ENCODE peak calls at places on chromosomes 1 and 21, in ten cellular contexts. I is caudate nucleus; Z is effector CD4-positive, alpha-beta T cell; Y is activated T-cell treated with anti-CD3 and anti-CD28 coated beads for 1 hour; O is dermis microvascular lymphatic vessel endothelial cell; S is heart left ventricle; L is effector memory CD8-positive, alpha-beta T cell; Q is activated CD4-positive, alpha-beta T cell treated with anti-CD3 and anti-CD28 coated beads, Interleukin-2, amount 50 U/mL, for 1 hour; U is amygdala; K is cardiac fibroblast. B is an unnamed sample.

GRCh38 chr1:17225140-17225539 is 20.2 kb downstream of the PADI1 start:
- DNase-seq in I (no peak), Z (no peak), Y (no peak), O (no peak), S (no peak), L (no peak), Q (no peak), U (no peak), K (no peak), B (no peak)

GRCh38 chr1:88300864-88301263 is 383.2 kb upstream of the PKN2 start:
- DNase-seq in I (no peak), Z (no peak), Y (no peak), O (no peak), S (no peak), L (no peak), Q (no peak), U (no peak), K (no peak), B (no peak)

GRCh38 chr1:198123146-198123545 is 33.7 kb upstream of the NEK7 start:
- DNase-seq in I (no peak), Z (no peak), Y (no peak), O (peak), S (no peak), L (no peak), Q (no peak), U (no peak), K (peak), B (no peak)

GRCh38 chr1:19476440-19477190 is 8.7 kb downstream of the CAPZB start:
- DNase-seq in I (no peak), Z (peak), Y (no peak), O (peak), S (no peak), L (peak), Q (no peak), U (no peak), K (peak), B (no peak)

GRCh38 chr1:111270781-111271463 is 19.7 kb upstream of the CHIA start:
- DNase-seq in I (no peak), Z (no peak), Y (no peak), O (no peak), S (no peak), L (no peak), Q (no peak), U (no peak), K (no peak), B (no peak)

GRCh38 chr1:192839164-192840066 is 30.6 kb downstream of the RGS2 start:
- DNase-seq in I (no peak), Z (no peak), Y (no peak), O (no peak), S (no peak), L (no peak), Q (no peak), U (no peak), K (no peak), B (no peak)

GRCh38 chr21:8991088-8991907 is 1530.1 kb upstream of the TPTE start:
- DNase-seq in I (no peak), Z (no peak), Y (no peak), O (no peak), S (no peak), L (no peak), Q (no peak), U (no peak), K (no peak), B (no peak)

GRCh38 chr1:178192686-178193085 is 98.8 kb downstream of the RASAL2 start:
- DNase-seq in I (no peak), Z (no peak), Y (no peak), O (peak), S (no peak), L (no peak), Q (no peak), U (no peak), K (peak), B (peak)

GRCh38 chr1:33818071-33818470 is 45.8 kb upstream of the HMGB4 start:
- DNase-seq in I (no peak), Z (no peak), Y (no peak), O (no peak), S (no peak), L (no peak), Q (no peak), U (no peak), K (no peak), B (no peak)

GRCh38 chr1:22327411-22327810 is 124.2 kb upstream of the ZBTB40 start:
- DNase-seq in I (no peak), Z (no peak), Y (no peak), O (no peak), S (no peak), L (no peak), Q (no peak), U (no peak), K (no peak), B (no peak)

GRCh38 chr1:13764933-13765332 is 64.9 kb downstream of the PRDM2 start:
- DNase-seq in I (no peak), Z (no peak), Y (no peak), O (no peak), S (no peak), L (no peak), Q (no peak), U (no peak), K (no peak), B (no peak)

GRCh38 chr1:28933277-28933676 is 18.9 kb downstream of the EPB41 start:
- DNase-seq in I (no peak), Z (no peak), Y (no peak), O (no peak), S (no peak), L (no peak), Q (no peak), U (no peak), K (no peak), B (no peak)

GRCh38 chr1:3290915-3291314 is 163.6 kb upstream of the ARHGEF16 start:
- DNase-seq in I (no peak), Z (no peak), Y (no peak), O (no peak), S (no peak), L (no peak), Q (no peak), U (no peak), K (no peak), B (no peak)

GRCh38 chr1:234756066-234756783 is 146.2 kb upstream of the IRF2BP2 start:
- DNase-seq in I (no peak), Z (no peak), Y (no peak), O (no peak), S (no peak), L (no peak), Q (no peak), U (no peak), K (peak), B (no peak)

GRCh38 chr1:204190212-204191211 is 5.8 kb downstream of the KISS1 start:
- DNase-seq in I (no peak), Z (no peak), Y (no peak), O (peak), S (no peak), L (peak), Q (no peak), U (no peak), K (peak), B (no peak)

GRCh38 chr1:108955881-108956280 is 7.4 kb downstream of the CLCC1 start:
- DNase-seq in I (no peak), Z (no peak), Y (no peak), O (no peak), S (no peak), L (no peak), Q (no peak), U (no peak), K (no peak), B (no peak)

GRCh38 chr1:52520149-52520548 is 32.7 kb downstream of the TUT4 start:
- DNase-seq in I (no peak), Z (no peak), Y (no peak), O (no peak), S (no peak), L (no peak), Q (no peak), U (no peak), K (peak), B (no peak)

GRCh38 chr1:10900691-10901090 is 104.2 kb upstream of the CASZ1 start:
- DNase-seq in I (no peak), Z (no peak), Y (no peak), O (no peak), S (peak), L (no peak), Q (no peak), U (no peak), K (peak), B (no peak)

GRCh38 chr1:155277896-155278688 is 829 bp downstream of the HCN3 start:
- DNase-seq in I (peak), Z (peak), Y (peak), O (peak), S (peak), L (peak), Q (peak), U (no peak), K (peak), B (no peak)

GRCh38 chr1:236163460-236164153 is 21.3 kb downstream of the GPR137B start:
- DNase-seq in I (no peak), Z (no peak), Y (no peak), O (no peak), S (no peak), L (no peak), Q (no peak), U (no peak), K (no peak), B (no peak)

GRCh38 chr1:47708658-47709301 is 270.9 kb downstream of the FOXD2 start:
- DNase-seq in I (no peak), Z (no peak), Y (no peak), O (no peak), S (no peak), L (no peak), Q (no peak), U (no peak), K (no peak), B (no peak)

GRCh38 chr1:237394263-237394662 is 352.3 kb downstream of the RYR2 start:
- DNase-seq in I (no peak), Z (no peak), Y (no peak), O (no peak), S (no peak), L (no peak), Q (no peak), U (no peak), K (no peak), B (peak)

GRCh38 chr1:119747451-119747850 is 21.3 kb downstream of the HMGCS2 start:
- DNase-seq in I (no peak), Z (no peak), Y (no peak), O (no peak), S (no peak), L (no peak), Q (no peak), U (no peak), K (no peak), B (no peak)

GRCh38 chr1:228031276-228031995 is 24.6 kb downstream of the WNT3A start:
- DNase-seq in I (no peak), Z (no peak), Y (no peak), O (no peak), S (no peak), L (no peak), Q (no peak), U (no peak), K (no peak), B (no peak)

GRCh38 chr1:10152709-10153284 is 57.6 kb upstream of the KIF1B start:
- DNase-seq in I (peak), Z (no peak), Y (no peak), O (peak), S (no peak), L (no peak), Q (no peak), U (peak), K (peak), B (peak)

GRCh38 chr1:41862411-41863221 is 56.1 kb downstream of the HIVEP3 start:
- DNase-seq in I (peak), Z (no peak), Y (no peak), O (peak), S (no peak), L (no peak), Q (no peak), U (no peak), K (peak), B (peak)

GRCh38 chr1:18299441-18300338 is 181.0 kb upstream of the KLHDC7A start:
- DNase-seq in I (no peak), Z (no peak), Y (no peak), O (no peak), S (no peak), L (no peak), Q (no peak), U (no peak), K (peak), B (no peak)

GRCh38 chr21:34223376-34223775 is 140.4 kb upstream of the KCNE2 start:
- DNase-seq in I (no peak), Z (no peak), Y (no peak), O (no peak), S (no peak), L (no peak), Q (no peak), U (no peak), K (no peak), B (no peak)

GRCh38 chr1:202130275-202130646 is 7.5 kb downstream of the GPR37L1 start:
- DNase-seq in I (peak), Z (no peak), Y (no peak), O (no peak), S (no peak), L (no peak), Q (no peak), U (peak), K (no peak), B (peak)

GRCh38 chr1:39106949-39107740 is 81.0 kb downstream of the NDUFS5 start:
- DNase-seq in I (no peak), Z (no peak), Y (no peak), O (peak), S (no peak), L (no peak), Q (no peak), U (no peak), K (no peak), B (no peak)

GRCh38 chr1:159786966-159787365 is 6.2 kb downstream of the DUSP23 start:
- DNase-seq in I (no peak), Z (no peak), Y (no peak), O (no peak), S (no peak), L (no peak), Q (no peak), U (no peak), K (peak), B (no peak)

GRCh38 chr21:32570456-32570855 is 14.9 kb downstream of the TCP10L start:
- DNase-seq in I (no peak), Z (no peak), Y (no peak), O (no peak), S (no peak), L (no peak), Q (no peak), U (no peak), K (no peak), B (no peak)

GRCh38 chr21:42636535-42636914 is 16.9 kb upstream of the PDE9A start:
- DNase-seq in I (no peak), Z (no peak), Y (no peak), O (no peak), S (no peak), L (no peak), Q (no peak), U (no peak), K (peak), B (no peak)

GRCh38 chr1:241513378-241513777 is 6.2 kb downstream of the FH start:
- DNase-seq in I (no peak), Z (no peak), Y (no peak), O (no peak), S (no peak), L (no peak), Q (no peak), U (no peak), K (no peak), B (no peak)

GRCh38 chr1:99557556-99558256 is 88.2 kb upstream of the PALMD start:
- DNase-seq in I (no peak), Z (no peak), Y (no peak), O (peak), S (no peak), L (no peak), Q (no peak), U (no peak), K (peak), B (no peak)

GRCh38 chr1:28775121-28775942 is 36.6 kb upstream of the OPRD1 start:
- DNase-seq in I (peak), Z (peak), Y (peak), O (peak), S (peak), L (peak), Q (peak), U (no peak), K (peak), B (peak)

GRCh38 chr1:53964109-53964508 is 18.0 kb downstream of the LRRC42 start:
- DNase-seq in I (no peak), Z (no peak), Y (no peak), O (no peak), S (no peak), L (no peak), Q (no peak), U (no peak), K (peak), B (no peak)

GRCh38 chr1:32339363-32339978 is 3.4 kb upstream of the MARCKSL1 start:
- DNase-seq in I (no peak), Z (no peak), Y (no peak), O (no peak), S (no peak), L (no peak), Q (no peak), U (no peak), K (peak), B (no peak)